ENCODE peak calls at places on chromosomes 12 and 14, in six cellular contexts. U, N, L, O, H and P are unnamed samples.

GRCh38 chr14:34365309-34365915 is 96.6 kb downstream of the SPTSSA start:
- DNase-seq in H (no peak), N (no peak), U (no peak), O (no peak), L (peak), P (no peak)

GRCh38 chr14:92527724-92528123 is 14.1 kb downstream of the RIN3 start:
- DNase-seq in H (peak), N (no peak), L (peak), U (no peak), O (no peak), P (no peak)

GRCh38 chr12:111359914-111360276 is 9.0 kb downstream of the PHETA1 start:
- DNase-seq in L (no peak), U (no peak), N (no peak), H (no peak), O (no peak), P (no peak)

GRCh38 chr12:6180300-6181051 is 19.7 kb upstream of the CD9 start:
- DNase-seq in H (peak), N (peak), O (no peak), L (peak), U (peak), P (peak)

GRCh38 chr12:44960423-44960822 is 84.3 kb upstream of the NELL2 start:
- DNase-seq in U (no peak), N (no peak), O (no peak), L (no peak), H (no peak), P (no peak)

GRCh38 chr14:68566075-68566474 is 226.8 kb downstream of the ZFP36L1 start:
- DNase-seq in U (peak), H (no peak), N (no peak), L (no peak), O (no peak), P (no peak)

GRCh38 chr12:123026094-123026853 is 45.8 kb downstream of the ARL6IP4 start:
- DNase-seq in H (no peak), U (no peak), N (no peak), O (no peak), L (no peak), P (no peak)

GRCh38 chr12:53053223-53054111 is 3.6 kb downstream of the TNS2 start:
- DNase-seq in U (peak), O (no peak), N (no peak), L (no peak), H (no peak), P (peak)

GRCh38 chr14:30528778-30529642 is 29.9 kb upstream of the G2E3 start:
- DNase-seq in H (no peak), O (no peak), L (no peak), N (no peak), U (no peak), P (no peak)

GRCh38 chr14:63952933-63953437 is 100.2 kb downstream of the SYNE2 start:
- DNase-seq in N (peak), O (no peak), H (peak), L (peak), U (no peak), P (no peak)

GRCh38 chr12:106945261-106945851 is 10.4 kb upstream of the TMEM263 start:
- DNase-seq in L (no peak), H (no peak), O (no peak), N (no peak), U (no peak), P (no peak)

GRCh38 chr14:80477388-80478160 is 266.3 kb upstream of the DIO2 start:
- DNase-seq in U (no peak), L (peak), N (peak), H (peak), O (no peak), P (no peak)

DNA sequence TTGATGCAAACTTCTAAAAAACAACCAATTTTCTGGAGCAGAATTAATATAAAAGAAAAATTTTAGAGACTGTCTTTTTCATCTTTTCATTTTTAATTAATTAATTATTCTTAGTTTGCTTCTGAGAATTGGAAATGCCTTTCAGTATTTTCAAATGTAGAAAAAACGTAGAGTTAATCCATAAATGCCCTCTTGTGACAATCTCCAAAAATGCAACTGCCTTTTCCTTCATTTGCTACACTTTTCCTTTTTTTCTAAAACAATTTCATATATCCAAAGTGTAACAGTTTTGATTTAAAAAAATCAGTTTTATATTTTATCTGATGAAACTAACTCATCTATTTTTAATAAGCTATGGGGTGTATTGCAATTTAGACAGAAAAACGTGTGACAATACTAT is 409.3 kb downstream of the PRKD1 start:
- DNase-seq in O (no peak), N (peak), H (peak), U (peak), L (peak), P (peak)
- TF ChIP-seq CTCF in O (no peak), N (peak), H (peak), U (peak), L (peak), P (peak)

GRCh38 chr12:42887657-42888056 is 298.1 kb upstream of the PRICKLE1 start:
- DNase-seq in U (peak), O (no peak), L (no peak), N (no peak), H (peak), P (no peak)

GRCh38 chr12:42884116-42884515 is 294.6 kb upstream of the PRICKLE1 start:
- DNase-seq in O (no peak), N (no peak), L (no peak), H (peak), U (no peak), P (no peak)

GRCh38 chr12:42885677-42886076 is 296.1 kb upstream of the PRICKLE1 start:
- DNase-seq in N (no peak), L (no peak), O (no peak), H (no peak), U (no peak), P (no peak)

GRCh38 chr12:42886160-42886559 is 296.6 kb upstream of the PRICKLE1 start:
- DNase-seq in N (no peak), H (no peak), O (no peak), L (no peak), U (no peak), P (no peak)
- TF ChIP-seq CTCF in N (no peak), H (no peak), O (no peak), L (no peak), U (no peak), P (no peak)

DNA sequence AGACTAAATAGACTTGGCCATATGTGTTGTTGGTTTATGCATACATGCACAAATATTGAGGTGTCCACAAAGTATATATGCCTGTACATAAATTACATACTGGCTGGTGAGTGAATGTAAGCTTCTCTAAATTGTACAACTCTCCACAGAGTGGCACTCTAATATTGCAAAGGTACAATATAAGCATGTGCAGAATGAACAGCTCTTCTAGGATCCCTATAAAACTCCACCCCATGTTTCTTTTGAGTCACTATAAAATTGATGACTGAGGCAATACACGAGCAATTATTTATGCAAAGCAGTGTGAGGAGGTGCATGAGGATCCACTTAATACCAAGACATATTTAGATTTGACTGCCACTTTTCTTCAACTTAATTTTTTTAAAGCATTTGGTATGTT is 172.2 kb downstream of the NAV3 start:
- DNase-seq in O (no peak), L (peak), U (peak), N (peak), H (no peak), P (peak)
- TF ChIP-seq CTCF in O (no peak), L (no peak), U (no peak), N (no peak), H (no peak), P (no peak)

GRCh38 chr14:99899578-99900178 is 106.5 kb downstream of the EML1 start:
- DNase-seq in O (peak), U (peak), H (peak), N (peak), L (peak), P (peak)
- TF ChIP-seq CTCF in O (no peak), U (peak), H (no peak), N (peak), L (peak), P (no peak)

GRCh38 chr14:70955543-70956480 is 48.6 kb downstream of the PCNX1 start:
- DNase-seq in N (peak), L (peak), H (no peak), U (peak), O (peak), P (peak)
- TF ChIP-seq CTCF in N (peak), L (peak), H (peak), U (peak), O (peak), P (peak)

GRCh38 chr14:77554207-77554606 is 55.6 kb upstream of the ISM2 start:
- DNase-seq in N (no peak), U (no peak), L (no peak), H (no peak), O (no peak), P (no peak)
- TF ChIP-seq CTCF in N (no peak), U (no peak), L (no peak), H (no peak), O (no peak), P (no peak)

GRCh38 chr14:52434955-52435354 is 117.3 kb downstream of the TXNDC16 start:
- DNase-seq in H (no peak), U (no peak), L (no peak), N (no peak), O (no peak), P (no peak)

GRCh38 chr14:52427460-52427859 is 113.3 kb downstream of the PTGER2 start:
- DNase-seq in L (no peak), H (no peak), N (no peak), U (no peak), O (no peak), P (no peak)

GRCh38 chr14:52429451-52429850 is 115.3 kb downstream of the PTGER2 start:
- DNase-seq in N (no peak), L (no peak), U (peak), O (no peak), H (no peak), P (peak)

GRCh38 chr14:52430474-52430873 is 116.4 kb downstream of the PTGER2 start:
- DNase-seq in N (no peak), L (no peak), O (no peak), H (no peak), U (no peak), P (no peak)
- TF ChIP-seq CTCF in N (no peak), L (no peak), O (no peak), H (no peak), U (no peak), P (no peak)

DNA sequence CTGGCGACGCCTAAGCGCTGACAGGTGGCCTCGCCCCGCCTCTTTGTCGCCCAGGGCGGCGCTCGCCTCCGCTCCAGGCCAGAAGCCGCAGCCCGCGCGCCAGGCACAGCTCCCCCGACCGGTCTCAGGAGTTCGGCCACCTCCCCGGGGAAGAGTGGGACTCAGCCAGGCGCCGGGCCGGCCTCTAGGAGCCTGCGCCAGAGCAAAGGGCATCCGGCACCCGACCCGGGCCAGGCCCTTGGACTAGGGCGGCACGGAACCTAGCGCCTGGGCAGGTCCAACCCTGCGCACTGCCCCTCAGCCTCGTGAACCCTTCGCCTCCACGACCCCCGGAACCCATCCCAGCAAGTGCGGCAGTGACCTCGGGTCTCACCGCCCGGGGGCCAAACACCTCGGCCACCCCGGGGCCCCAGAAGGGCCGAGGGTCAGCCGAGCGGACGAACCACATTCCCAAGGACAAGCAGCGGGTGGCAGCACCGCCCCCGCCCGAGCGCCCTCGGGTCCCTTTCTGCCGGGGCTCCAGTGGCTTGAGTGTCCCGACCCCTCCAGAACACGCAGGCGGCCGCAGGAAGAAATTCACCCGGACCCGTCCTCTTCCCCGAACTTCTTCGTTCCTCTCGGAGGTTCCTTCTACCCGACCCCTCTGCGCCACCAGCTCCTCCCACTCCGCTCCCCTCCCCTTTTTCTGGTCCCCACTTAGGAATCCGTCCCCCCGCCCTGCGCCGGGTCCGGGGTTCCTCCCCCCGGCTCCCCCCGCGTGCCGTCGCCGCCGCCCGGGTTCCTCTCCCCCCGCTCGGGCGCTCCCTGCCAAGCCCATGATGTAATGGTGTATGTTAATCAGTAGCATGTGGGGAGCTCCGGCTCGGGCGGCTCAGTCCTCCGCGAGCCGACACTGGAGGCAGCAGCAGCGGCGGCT is 1.4 kb upstream of the SAMD4A start:
- DNase-seq in O (peak), H (peak), N (peak), L (peak), U (peak), P (peak)
- TF ChIP-seq CTCF in O (no peak), H (no peak), N (peak), L (peak), U (no peak), P (no peak)

DNA sequence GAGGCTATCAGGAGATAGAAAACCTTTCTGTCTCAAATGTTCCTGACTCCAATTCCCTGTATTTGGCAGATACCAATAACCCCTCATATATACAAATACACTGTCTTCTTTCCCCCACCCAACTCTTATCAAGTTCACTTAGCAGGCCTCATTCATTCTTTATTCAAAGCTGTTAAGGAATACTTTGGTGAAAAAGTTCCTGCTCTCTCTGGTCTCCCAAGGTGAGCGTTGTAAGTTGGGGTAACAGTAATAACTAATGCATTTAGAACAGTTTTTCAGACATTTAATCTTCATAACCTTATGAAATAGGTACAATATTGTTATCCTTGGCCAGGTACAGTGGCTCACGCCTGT is 3.9 kb upstream of the GDF11 start:
- DNase-seq in U (no peak), O (no peak), N (no peak), H (no peak), L (no peak), P (no peak)
- TF ChIP-seq CTCF in U (no peak), O (no peak), N (no peak), H (no peak), L (no peak), P (no peak)